ENCODE peak calls at places on chromosomes 3 and 15, in eight cellular contexts. K is HepG2; L is CD8-positive, alpha-beta T cell; O is colonic mucosa; A is iPS DF 6.9; H is endodermal cell; X is fibroblast of lung; C is uterus. B is an unnamed sample. For H3K9me3, the result is how much of the 10 kb centered on the place peaks cover.

GRCh38 chr15:62071711-62072308 is 5.0 kb downstream of the C2CD4A start:
- DNase-seq in K (peak), L (no peak), O (no peak), A (no peak), H (no peak), X (peak), C (no peak), B (no peak)

GRCh38 chr3:66489115-66489514 is 11.7 kb downstream of the LRIG1 start:
- DNase-seq in K (no peak), L (no peak), O (no peak), A (no peak), H (no peak), X (no peak), C (no peak), B (no peak)

GRCh38 chr3:126340943-126341754 is 16.1 kb downstream of the KLF15 start:
- DNase-seq in K (peak), L (no peak), O (no peak), A (no peak), H (peak), X (no peak), C (peak), B (no peak)

GRCh38 chr3:62134061-62134496 is 239.3 kb downstream of the FEZF2 start:
- DNase-seq in K (no peak), L (no peak), O (peak), A (no peak), H (no peak), X (peak), C (peak), B (no peak)

GRCh38 chr3:15228147-15228546 is 22.1 kb downstream of the CAPN7 start:
- DNase-seq in K (no peak), L (no peak), O (no peak), A (no peak), H (no peak), X (no peak), C (no peak), B (no peak)

GRCh38 chr3:107373896-107374295 is 3.3 kb upstream of the CCDC54 start:
- DNase-seq in K (no peak), L (no peak), O (no peak), A (no peak), H (no peak), X (no peak), C (no peak), B (no peak)

GRCh38 chr3:129014148-129014547 is 13.0 kb downstream of the EFCC1 start:
- DNase-seq in K (no peak), L (no peak), O (no peak), A (no peak), H (no peak), X (no peak), C (no peak), B (peak)

GRCh38 chr3:62169871-62170660 is 203.3 kb downstream of the FEZF2 start:
- DNase-seq in K (no peak), L (no peak), O (no peak), A (no peak), H (no peak), X (no peak), C (no peak), B (no peak)

GRCh38 chr3:158128755-158129154 is 18.9 kb downstream of the RSRC1 start:
- DNase-seq in K (no peak), L (no peak), O (no peak), A (no peak), H (no peak), X (no peak), C (no peak), B (no peak)

GRCh38 chr3:42705039-42705767 is 2.6 kb upstream of the HHATL start:
- DNase-seq in K (no peak), L (no peak), O (no peak), A (no peak), H (no peak), X (no peak), C (no peak), B (no peak)

GRCh38 chr3:42702066-42702951 is at the start of gene HHATL:
- DNase-seq in K (no peak), L (no peak), O (no peak), A (no peak), H (no peak), X (no peak), C (no peak), B (peak)

GRCh38 chr3:42702982-42703694 is 540 bp upstream of the HHATL start:
- DNase-seq in K (no peak), L (no peak), O (no peak), A (no peak), H (no peak), X (no peak), C (no peak), B (no peak)

GRCh38 chr3:42704136-42704841 is 1.7 kb upstream of the HHATL start:
- DNase-seq in K (no peak), L (no peak), O (no peak), A (no peak), H (no peak), X (no peak), C (no peak), B (peak)

GRCh38 chr3:42703695-42704025 is 1.1 kb upstream of the HHATL start:
- DNase-seq in K (no peak), L (no peak), O (no peak), A (no peak), H (no peak), X (no peak), C (no peak), B (no peak)
- H3K27ac ChIP-seq in K (no peak), L (no peak), O (no peak), A (no peak), H (no peak), X (no peak), C (no peak), B (no peak)

GRCh38 chr3:165202995-165203394 is 6.8 kb upstream of the SLITRK3 start:
- DNase-seq in K (no peak), L (no peak), O (no peak), A (no peak), H (no peak), X (no peak), C (no peak), B (no peak)

GRCh38 chr3:165210132-165210531 is 13.9 kb upstream of the SLITRK3 start:
- DNase-seq in K (peak), L (no peak), O (no peak), A (no peak), H (no peak), X (no peak), C (no peak), B (no peak)

GRCh38 chr3:165210727-165211126 is 14.5 kb upstream of the SLITRK3 start:
- DNase-seq in K (no peak), L (no peak), O (no peak), A (no peak), H (no peak), X (no peak), C (no peak), B (no peak)

GRCh38 chr3:165204445-165204844 is 8.3 kb upstream of the SLITRK3 start:
- DNase-seq in K (no peak), L (no peak), O (no peak), A (no peak), H (no peak), X (no peak), C (no peak), B (no peak)

DNA sequence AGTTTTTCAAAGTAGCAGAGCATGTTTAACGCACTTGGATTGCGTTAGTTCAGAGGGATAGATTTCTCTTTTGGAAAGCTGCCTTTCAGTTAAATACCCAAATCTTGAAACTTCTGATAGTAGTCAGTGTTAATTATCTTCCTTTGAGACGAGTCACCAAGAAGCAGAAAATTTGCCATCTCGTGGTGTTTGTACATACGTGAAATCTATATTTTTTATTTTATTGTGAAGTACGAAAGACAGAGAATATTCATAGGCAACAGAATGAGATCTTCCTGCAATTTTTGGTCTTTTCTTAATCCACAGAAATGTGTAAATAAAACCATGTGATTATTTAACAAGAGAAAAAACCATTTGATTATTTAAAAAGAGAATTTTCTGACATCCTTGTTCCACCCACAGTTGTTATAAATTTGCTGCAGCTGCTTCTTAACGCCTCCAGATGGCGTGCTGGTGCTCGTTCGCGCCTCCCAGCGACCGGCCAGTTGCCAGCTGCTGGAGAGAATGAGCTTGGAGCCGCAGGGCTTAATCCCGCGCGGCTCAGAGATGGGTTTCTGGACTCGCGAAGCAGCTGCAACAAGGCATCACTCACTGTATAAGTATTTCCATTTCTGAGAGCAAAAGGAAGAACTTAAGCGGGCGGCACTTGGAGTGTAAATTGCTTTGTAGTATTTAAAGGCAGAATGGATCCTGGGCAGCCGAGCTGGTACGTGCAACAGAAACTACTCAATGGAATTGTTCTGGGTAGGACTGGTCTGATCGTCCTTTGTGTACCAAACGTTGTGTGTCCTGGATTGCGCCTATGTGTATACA is 10.5 kb upstream of the SLITRK3 start:
- DNase-seq in K (peak), L (no peak), O (peak), A (no peak), H (peak), X (peak), C (peak), B (peak)
- H3K4me3 ChIP-seq in K (peak), L (no peak), O (no peak), A (no peak), H (no peak), X (peak), C (peak), B (peak)

DNA sequence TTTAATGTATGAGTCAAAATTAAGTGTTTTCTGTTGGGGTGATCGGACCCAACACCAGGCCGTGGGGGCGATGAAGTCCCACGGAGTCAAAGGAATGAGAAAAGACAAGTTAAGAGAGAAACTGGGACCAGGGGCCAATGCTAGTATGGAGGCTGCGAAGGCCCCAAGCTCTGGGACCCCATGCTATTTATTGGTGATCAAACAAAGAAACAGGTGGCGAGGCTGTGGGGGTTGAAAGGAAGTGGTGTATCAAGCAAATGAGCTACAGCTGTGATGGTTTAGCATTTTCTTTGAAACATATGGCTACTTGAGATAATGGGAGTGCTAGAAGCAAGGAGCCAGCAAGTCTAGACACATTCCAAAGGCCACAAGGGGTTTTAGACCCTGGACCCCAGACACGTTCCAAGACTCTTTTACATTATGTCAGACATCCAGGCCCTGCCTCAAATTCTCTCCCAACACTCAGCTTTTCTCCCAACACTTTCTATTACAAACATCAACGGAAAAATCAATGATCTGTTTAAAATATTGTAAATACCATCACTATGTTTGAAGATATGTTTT is 56.0 kb upstream of the SNRPN start:
- DNase-seq in K (no peak), L (no peak), O (no peak), A (peak), H (peak), X (no peak), C (no peak), B (no peak)
- H3K9me3 ChIP-seq in K (half or more), L (under half), O (under half), A (under half), H (under half), X (under half), C (under half), B (under half)

GRCh38 chr3:42019953-42020260 is 58.0 kb upstream of the ULK4 start:
- DNase-seq in K (no peak), L (no peak), O (no peak), A (no peak), H (no peak), X (no peak), C (no peak), B (no peak)

GRCh38 chr3:42022355-42022754 is 60.5 kb upstream of the ULK4 start:
- DNase-seq in K (no peak), L (no peak), O (no peak), A (no peak), H (no peak), X (no peak), C (no peak), B (no peak)

GRCh38 chr3:42020681-42021307 is 58.9 kb upstream of the ULK4 start:
- DNase-seq in K (no peak), L (no peak), O (no peak), A (no peak), H (no peak), X (peak), C (peak), B (no peak)

GRCh38 chr3:42023380-42023779 is 61.5 kb upstream of the ULK4 start:
- DNase-seq in K (no peak), L (no peak), O (no peak), A (no peak), H (peak), X (no peak), C (no peak), B (no peak)

GRCh38 chr3:42019144-42019952 is 57.4 kb upstream of the ULK4 start:
- DNase-seq in K (peak), L (no peak), O (peak), A (no peak), H (no peak), X (no peak), C (no peak), B (no peak)
- H3K27ac ChIP-seq in K (peak), L (no peak), O (no peak), A (no peak), H (no peak), X (no peak), C (peak), B (no peak)

DNA sequence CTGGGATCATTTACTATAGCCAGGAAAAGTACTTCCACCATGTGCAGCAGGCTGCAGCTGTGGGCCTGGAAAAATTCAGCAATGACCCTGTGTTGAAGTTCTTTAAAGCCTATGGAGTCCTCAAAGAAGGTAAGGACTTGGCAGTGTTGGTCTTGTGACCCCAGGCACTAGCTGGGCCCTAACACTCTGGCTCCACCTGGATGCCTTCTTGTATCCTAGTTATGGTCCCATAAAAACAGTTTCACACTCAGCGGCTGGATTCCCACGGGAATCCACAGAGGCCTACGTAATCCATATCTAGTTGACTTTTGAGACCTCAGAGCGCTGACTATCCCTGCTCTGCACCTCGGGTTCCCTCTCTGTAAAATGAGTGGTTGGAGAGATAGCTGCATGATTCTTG is 1.6 kb downstream of the TTC21A start:
- DNase-seq in K (no peak), L (no peak), O (peak), A (no peak), H (no peak), X (no peak), C (no peak), B (no peak)
- H3K4me3 ChIP-seq in K (no peak), L (no peak), O (no peak), A (no peak), H (no peak), X (no peak), C (no peak), B (no peak)

GRCh38 chr15:68636256-68636655 is 57.5 kb downstream of the CORO2B start:
- DNase-seq in K (no peak), L (no peak), O (no peak), A (no peak), H (no peak), X (no peak), C (no peak), B (no peak)

GRCh38 chr15:68634122-68634482 is 55.3 kb downstream of the CORO2B start:
- DNase-seq in K (no peak), L (no peak), O (no peak), A (no peak), H (no peak), X (no peak), C (no peak), B (no peak)

GRCh38 chr15:68633181-68634121 is 54.7 kb downstream of the CORO2B start:
- DNase-seq in K (no peak), L (no peak), O (no peak), A (no peak), H (no peak), X (no peak), C (no peak), B (no peak)

GRCh38 chr15:68634531-68634930 is 55.7 kb downstream of the CORO2B start:
- DNase-seq in K (no peak), L (no peak), O (no peak), A (no peak), H (no peak), X (no peak), C (no peak), B (no peak)

DNA sequence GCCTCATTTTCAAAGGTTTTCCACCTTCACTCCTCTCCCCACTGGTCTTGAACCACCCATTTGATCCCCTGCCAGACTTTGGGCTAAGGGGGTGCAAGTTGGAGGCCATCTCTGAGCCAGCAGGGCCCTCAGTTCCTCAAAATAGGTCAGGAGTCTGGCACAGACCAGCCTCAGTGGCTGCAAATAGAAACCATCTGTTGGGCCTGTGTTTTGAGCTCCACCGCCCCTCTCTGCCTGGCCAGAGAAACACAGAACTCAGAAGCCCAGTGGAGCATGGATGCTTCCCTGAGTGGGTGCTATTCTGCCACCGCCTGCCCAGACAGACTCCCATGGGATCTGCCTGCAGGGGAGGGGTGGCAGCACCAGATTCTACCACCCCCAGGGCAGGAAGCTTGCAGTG is 56.3 kb downstream of the CORO2B start:
- DNase-seq in K (no peak), L (no peak), O (no peak), A (no peak), H (no peak), X (peak), C (no peak), B (no peak)
- H3K9me3 ChIP-seq in K (under half), L (under half), O (under half), A (under half), H (under half), X (under half), C (under half), B (under half)

DNA sequence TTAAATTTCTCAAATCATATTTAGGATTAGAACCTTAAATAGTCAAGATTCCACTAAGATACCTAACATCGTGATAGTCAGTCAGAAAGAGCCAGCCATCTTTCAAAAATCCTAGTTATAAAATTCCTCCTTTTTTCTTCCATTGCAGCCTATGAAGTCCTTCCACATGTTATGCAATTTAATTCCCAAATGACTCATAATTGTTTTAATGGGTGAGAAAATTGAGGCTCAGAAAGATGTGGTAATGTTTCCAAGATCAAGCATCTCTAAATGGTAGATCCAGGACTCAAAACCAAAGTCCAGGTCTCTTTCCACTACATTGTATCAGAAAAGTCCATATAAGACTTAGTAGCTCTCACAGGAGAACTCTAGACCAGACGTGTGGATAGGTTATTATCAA is 9.5 kb downstream of the CFAP44 start:
- DNase-seq in K (no peak), L (no peak), O (no peak), A (no peak), H (no peak), X (peak), C (no peak), B (no peak)
- H3K27ac ChIP-seq in K (no peak), L (no peak), O (no peak), A (no peak), H (no peak), X (no peak), C (no peak), B (no peak)

GRCh38 chr15:37104413-37105392 is 4.4 kb upstream of the MEIS2 start:
- DNase-seq in K (no peak), L (no peak), O (no peak), A (no peak), H (peak), X (no peak), C (peak), B (no peak)

GRCh38 chr15:37107071-37107753 is 6.9 kb upstream of the MEIS2 start:
- DNase-seq in K (no peak), L (no peak), O (no peak), A (no peak), H (peak), X (no peak), C (peak), B (no peak)

GRCh38 chr15:37107754-37108724 is 7.7 kb upstream of the MEIS2 start:
- DNase-seq in K (no peak), L (no peak), O (no peak), A (no peak), H (no peak), X (no peak), C (no peak), B (no peak)

GRCh38 chr15:37105795-37106333 is 5.5 kb upstream of the MEIS2 start:
- DNase-seq in K (no peak), L (no peak), O (no peak), A (no peak), H (no peak), X (no peak), C (no peak), B (no peak)

DNA sequence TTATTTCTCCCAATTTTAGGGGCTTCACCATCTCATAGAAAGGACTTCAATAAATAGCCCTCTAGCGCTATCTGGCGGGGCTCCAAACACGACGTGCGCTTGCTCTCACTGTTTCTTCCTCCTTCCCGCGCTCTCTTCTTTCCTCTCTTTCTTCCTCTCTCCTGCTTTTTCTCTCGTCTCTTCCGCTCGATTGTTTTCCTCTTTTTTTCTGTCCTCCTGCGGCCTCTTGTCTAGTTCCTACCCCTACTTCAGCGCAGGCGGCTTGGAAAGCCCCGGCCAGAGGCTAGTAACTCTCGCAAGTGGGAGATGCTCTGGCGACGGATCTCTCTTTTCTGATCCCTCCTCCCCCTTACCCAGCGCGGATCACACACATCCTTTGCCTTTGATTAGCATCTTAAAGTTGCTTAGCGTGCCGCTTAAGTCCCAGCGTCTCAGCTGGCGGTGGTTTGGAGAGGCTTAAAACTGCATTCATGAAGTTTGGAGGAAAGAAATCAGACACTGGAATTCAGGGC is 6.2 kb upstream of the MEIS2 start:
- DNase-seq in K (no peak), L (no peak), O (no peak), A (no peak), H (peak), X (peak), C (peak), B (peak)
- H3K4me3 ChIP-seq in K (no peak), L (no peak), O (no peak), A (peak), H (peak), X (peak), C (peak), B (peak)

B was measured in aorta.